ENCODE peak calls at places on chromosomes 16 and 17, in nine cellular contexts. Q, Z, A, J, U, K, P, T and V are unnamed samples.
A peak's percentile ranks its signal among the peaks of the same experiment; 100 is the strongest.

GRCh38 chr17:37360632-37361031 is 15.2 kb upstream of the C17orf78 start:
- DNase-seq in Q (peak; percentile 62), Z (no peak), A (no peak), J (no peak), U (no peak), K (no peak), P (no peak), T (peak; percentile 51), V (peak; percentile 12)

GRCh38 chr17:8073627-8074485 is 13.7 kb downstream of the ALOX12B start:
- DNase-seq in Q (peak; percentile 91), Z (peak; percentile 57), A (no peak), J (peak; percentile 79), U (peak; percentile 75), K (peak; percentile 86), P (peak; percentile 21), T (peak; percentile 69), V (peak; percentile 83)

GRCh38 chr16:76456016-76456415 is 178.8 kb downstream of the CNTNAP4 start:
- DNase-seq in Q (no peak), Z (no peak), A (no peak), J (no peak), U (no peak), K (no peak), P (no peak), T (no peak), V (no peak)

GRCh38 chr17:34706029-34706428 is 126.6 kb downstream of the TMEM132E start:
- DNase-seq in Q (no peak), Z (no peak), A (no peak), J (no peak), U (no peak), K (no peak), P (peak; percentile 0), T (peak; percentile 12), V (peak; percentile 42)

GRCh38 chr17:70916469-70916868 is 747.1 kb downstream of the KCNJ2 start:
- DNase-seq in Q (no peak), Z (no peak), A (no peak), J (no peak), U (no peak), K (no peak), P (no peak), T (no peak), V (no peak)

GRCh38 chr16:567362-568256 is 804 bp downstream of the NHLRC4 start:
- DNase-seq in Q (no peak), Z (no peak), A (no peak), J (no peak), U (no peak), K (no peak), P (no peak), T (no peak), V (no peak)

GRCh38 chr16:68401871-68402747 is 46.2 kb downstream of the SMPD3 start:
- DNase-seq in Q (no peak), Z (no peak), A (no peak), J (no peak), U (no peak), K (no peak), P (peak; percentile 80), T (peak; percentile 53), V (peak; percentile 61)

GRCh38 chr17:64334851-64335250 is 55.8 kb downstream of the PECAM1 start:
- DNase-seq in Q (no peak), Z (no peak), A (no peak), J (no peak), U (no peak), K (no peak), P (no peak), T (no peak), V (no peak)

GRCh38 chr17:61139219-61139618 is 260.4 kb upstream of the TBX2 start:
- DNase-seq in Q (no peak), Z (no peak), A (no peak), J (peak; percentile 45), U (no peak), K (peak; percentile 80), P (peak; percentile 79), T (peak; percentile 76), V (peak; percentile 64)

GRCh38 chr17:72488542-72489272 is 367.9 kb downstream of the SOX9 start:
- DNase-seq in Q (no peak), Z (no peak), A (no peak), J (no peak), U (peak; percentile 12), K (no peak), P (no peak), T (no peak), V (no peak)

GRCh38 chr17:55056530-55056929 is 88.0 kb downstream of the STXBP4 start:
- DNase-seq in Q (no peak), Z (no peak), A (peak; percentile 92), J (no peak), U (no peak), K (no peak), P (peak; percentile 29), T (no peak), V (no peak)

GRCh38 chr17:50100480-50100883 is 5.3 kb downstream of the PDK2 start:
- DNase-seq in Q (no peak), Z (no peak), A (no peak), J (peak; percentile 70), U (no peak), K (no peak), P (no peak), T (no peak), V (no peak)

GRCh38 chr16:77220427-77220826 is 21.2 kb downstream of the SYCE1L start:
- DNase-seq in Q (no peak), Z (no peak), A (no peak), J (no peak), U (no peak), K (peak; percentile 59), P (no peak), T (peak; percentile 8), V (no peak)

GRCh38 chr17:39946551-39947330 is 16.1 kb upstream of the GSDMA start:
- DNase-seq in Q (no peak), Z (no peak), A (no peak), J (no peak), U (no peak), K (no peak), P (no peak), T (no peak), V (no peak)

GRCh38 chr16:86806181-86806837 is 228.0 kb downstream of the FOXL1 start:
- DNase-seq in Q (no peak), Z (no peak), A (no peak), J (no peak), U (peak; percentile 45), K (no peak), P (no peak), T (no peak), V (no peak)
- H3K4me3 ChIP-seq in Q (no peak overlapping the region), Z (no peak overlapping the region), A (no peak overlapping the region), J (no peak overlapping the region), U (no peak overlapping the region), K (no peak overlapping the region), P (no peak overlapping the region), T (no peak overlapping the region), V (no peak overlapping the region)

GRCh38 chr17:48575066-48575582 is 3.0 kb downstream of the HOXB4 start:
- DNase-seq in Q (no peak), Z (no peak), A (no peak), J (no peak), U (no peak), K (no peak), P (peak; percentile 83), T (no peak), V (no peak)

GRCh38 chr17:48575673-48576478 is 2.3 kb downstream of the HOXB4 start:
- DNase-seq in Q (no peak), Z (no peak), A (no peak), J (no peak), U (no peak), K (no peak), P (no peak), T (no peak), V (no peak)

GRCh38 chr17:48577330-48577945 is 712 bp downstream of the HOXB4 start:
- DNase-seq in Q (no peak), Z (no peak), A (no peak), J (no peak), U (no peak), K (no peak), P (no peak), T (no peak), V (no peak)

GRCh38 chr17:48577946-48578615 is at the start of gene HOXB4:
- DNase-seq in Q (no peak), Z (peak; percentile 68), A (no peak), J (peak; percentile 80), U (no peak), K (peak; percentile 81), P (peak; percentile 78), T (peak; percentile 60), V (no peak)

GRCh38 chr17:48576479-48577309 is 1.5 kb downstream of the HOXB4 start:
- DNase-seq in Q (no peak), Z (no peak), A (no peak), J (no peak), U (no peak), K (no peak), P (peak; percentile 87), T (no peak), V (no peak)
- H3K4me3 ChIP-seq in Q (peak overlapping the region; percentile 2), Z (peak overlapping the region; percentile 62), A (no peak overlapping the region), J (peak overlapping the region; percentile 6), U (peak overlapping the region; percentile 60), K (peak overlapping the region; percentile 70), P (peak overlapping the region; percentile 58), T (peak overlapping the region; percentile 57), V (peak overlapping the region; percentile 87)

DNA sequence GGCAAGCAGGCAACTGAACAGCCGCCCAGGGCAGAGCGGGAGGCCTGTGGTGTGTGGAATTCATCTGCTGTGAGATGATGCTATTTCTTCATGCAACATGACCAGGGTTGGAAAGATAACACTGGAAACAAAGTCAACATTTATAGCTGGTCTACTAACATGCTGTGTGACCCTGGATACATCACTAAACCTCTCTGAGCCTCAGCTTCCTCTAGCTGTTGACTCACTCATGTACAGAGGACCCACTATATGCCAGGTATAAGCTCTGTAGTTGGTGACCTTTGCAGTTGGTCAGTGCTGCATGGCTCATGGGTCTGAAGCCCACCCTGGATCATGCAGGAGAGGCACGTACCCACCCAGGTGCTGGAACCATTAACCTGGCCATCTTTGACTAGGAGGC is 180.9 kb downstream of the ZNF423 start:
- DNase-seq in Q (no peak), Z (no peak), A (no peak), J (no peak), U (no peak), K (no peak), P (no peak), T (no peak), V (no peak)
- H3K4me3 ChIP-seq in Q (no peak overlapping the region), Z (no peak overlapping the region), A (no peak overlapping the region), J (no peak overlapping the region), U (no peak overlapping the region), K (no peak overlapping the region), P (no peak overlapping the region), T (no peak overlapping the region), V (no peak overlapping the region)

GRCh38 chr16:89973235-89973634 is 24.7 kb downstream of the DEF8 start:
- DNase-seq in Q (no peak), Z (no peak), A (no peak), J (no peak), U (no peak), K (no peak), P (no peak), T (no peak), V (no peak)

GRCh38 chr16:89972244-89973234 is 24.0 kb downstream of the DEF8 start:
- DNase-seq in Q (peak; percentile 99), Z (peak; percentile 91), A (no peak), J (peak; percentile 94), U (peak; percentile 93), K (peak; percentile 96), P (peak; percentile 56), T (peak; percentile 93), V (peak; percentile 97)

GRCh38 chr16:89971495-89972243 is 23.1 kb downstream of the DEF8 start:
- DNase-seq in Q (no peak), Z (no peak), A (no peak), J (peak; percentile 29), U (no peak), K (peak; percentile 22), P (no peak), T (no peak), V (no peak)

GRCh38 chr16:89974860-89975259 is 26.3 kb downstream of the DEF8 start:
- DNase-seq in Q (no peak), Z (no peak), A (no peak), J (peak; percentile 29), U (no peak), K (no peak), P (no peak), T (no peak), V (no peak)

GRCh38 chr16:89973654-89974335 is 25.2 kb downstream of the DEF8 start:
- DNase-seq in Q (no peak), Z (no peak), A (no peak), J (peak; percentile 32), U (no peak), K (peak; percentile 50), P (no peak), T (no peak), V (no peak)
- H3K4me3 ChIP-seq in Q (peak overlapping the region; percentile 79), Z (peak overlapping the region; percentile 84), A (peak overlapping the region; percentile 72), J (no peak overlapping the region), U (peak overlapping the region; percentile 62), K (peak overlapping the region; percentile 69), P (peak overlapping the region; percentile 86), T (peak overlapping the region; percentile 95), V (peak overlapping the region; percentile 92)